ENCODE peak calls at places on chromosomes 13 and 19, in four cellular contexts. O is stimulated activated naive B cell treated with anti-CD40 and anti-IgM and Interleukin-4, amounts not matched to agents 10 μg/mL and 1 μg/mL and 100 μg/mL, for 72 hours; N is hepatic stellate cell; G is naive thymus-derived CD8-positive, alpha-beta T cell. I is an unnamed sample.
A peak's percentile ranks its signal among the peaks of the same experiment; 100 is the strongest.

GRCh38 chr19:38686530-38686888 is 39.1 kb downstream of the ACTN4 start:
- DNase-seq in G (no peak), O (peak; percentile 48), N (no peak), I (peak; percentile 53)

GRCh38 chr13:73661687-73662425 is 472.3 kb downstream of the KLF12 start:
- DNase-seq in G (no peak), N (no peak), O (no peak), I (no peak)

GRCh38 chr13:33353646-33354045 is 68.1 kb upstream of the STARD13 start:
- DNase-seq in O (no peak), G (no peak), N (no peak), I (no peak)

GRCh38 chr13:34748561-34748960 is 193.5 kb upstream of the NBEA start:
- DNase-seq in G (no peak), N (no peak), O (no peak), I (no peak)

GRCh38 chr19:38701455-38702063 is 42.7 kb downstream of the CAPN12 start:
- DNase-seq in G (no peak), O (no peak), N (no peak), I (no peak)

GRCh38 chr19:12668937-12669271 is 2.3 kb downstream of the WDR83 start:
- DNase-seq in G (peak; percentile 85), N (peak; percentile 68), O (peak; percentile 46), I (no peak)

GRCh38 chr13:55483626-55484158 is 1657.0 kb upstream of the PRR20A start:
- DNase-seq in O (no peak), N (no peak), G (no peak), I (no peak)

GRCh38 chr19:39182174-39182505 is 14.6 kb upstream of the NCCRP1 start:
- DNase-seq in N (no peak), O (no peak), G (no peak), I (no peak)

GRCh38 chr19:40110570-40110969 is 19.8 kb upstream of the ZNF780A start:
- DNase-seq in N (no peak), G (no peak), O (no peak), I (no peak)

GRCh38 chr19:4867534-4868285 is at the start of gene PLIN3:
- DNase-seq in G (peak; percentile 92), O (peak; percentile 86), N (peak; percentile 100), I (peak; percentile 65)

GRCh38 chr13:51785592-51786424 is 18.2 kb downstream of the DHRS12 start:
- DNase-seq in O (no peak), N (no peak), G (no peak), I (no peak)

GRCh38 chr19:4103073-4103418 is 20.9 kb downstream of the MAP2K2 start:
- DNase-seq in O (no peak), G (no peak), N (no peak), I (no peak)

GRCh38 chr13:20553309-20553708 is 13.6 kb upstream of the IFT88 start:
- DNase-seq in O (no peak), N (no peak), G (no peak), I (no peak)

GRCh38 chr13:38053896-38054295 is 184.3 kb upstream of the TRPC4 start:
- DNase-seq in O (no peak), G (no peak), N (no peak), I (no peak)

GRCh38 chr19:1081301-1082164 is 13.6 kb downstream of the POLR2E start:
- DNase-seq in O (peak; percentile 3), G (no peak), N (no peak), I (no peak)

GRCh38 chr19:48111280-48111679 is 663 bp upstream of the PLA2G4C start:
- DNase-seq in O (no peak), G (no peak), N (no peak), I (no peak)

GRCh38 chr13:28981530-28981929 is 161.4 kb downstream of the MTUS2 start:
- DNase-seq in N (no peak), O (no peak), G (no peak), I (no peak)

GRCh38 chr13:25732146-25732865 is 319.5 kb downstream of the SHISA2 start:
- DNase-seq in O (no peak), G (no peak), N (no peak), I (no peak)

GRCh38 chr19:55232986-55233385 is 4.4 kb upstream of the TMEM86B start:
- DNase-seq in N (no peak), O (no peak), G (no peak), I (no peak)

GRCh38 chr19:35958660-35959039 is 22.5 kb downstream of the LRFN3 start:
- DNase-seq in N (no peak), G (no peak), O (no peak), I (no peak)